ENCODE peak calls at places on chromosomes 16 and 17, in seven cellular contexts. One of them, this sample, is unnamed.

GRCh38 chr17:63434951-63435571 is 11.0 kb downstream of the CYB561 start:
- DNase-seq in AG09309: no peak
- DNase-seq in left colon: peak
- DNase-seq in psoas muscle: peak
- DNase-seq in CD8-positive, alpha-beta memory T cell: peak
- DNase-seq in sigmoid colon: peak
- DNase-seq in pulmonary artery endothelial cell: no peak
- DNase-seq in this sample: no peak

GRCh38 chr17:61354895-61355294 is 44.7 kb upstream of the TBX2 start:
- DNase-seq in AG09309: no peak
- DNase-seq in left colon: no peak
- DNase-seq in psoas muscle: no peak
- DNase-seq in CD8-positive, alpha-beta memory T cell: no peak
- DNase-seq in sigmoid colon: no peak
- DNase-seq in pulmonary artery endothelial cell: no peak
- DNase-seq in this sample: no peak

GRCh38 chr16:51290410-51290809 is 139.3 kb upstream of the SALL1 start:
- DNase-seq in AG09309: no peak
- DNase-seq in left colon: no peak
- DNase-seq in psoas muscle: no peak
- DNase-seq in CD8-positive, alpha-beta memory T cell: no peak
- DNase-seq in sigmoid colon: no peak
- DNase-seq in pulmonary artery endothelial cell: no peak
- DNase-seq in this sample: no peak

GRCh38 chr17:1197379-1197778 is 17.6 kb upstream of the ABR start:
- DNase-seq in AG09309: peak
- DNase-seq in left colon: no peak
- DNase-seq in psoas muscle: peak
- DNase-seq in CD8-positive, alpha-beta memory T cell: no peak
- DNase-seq in sigmoid colon: peak
- DNase-seq in pulmonary artery endothelial cell: no peak
- DNase-seq in this sample: no peak

GRCh38 chr16:84746231-84746630 is 46.4 kb downstream of the USP10 start:
- DNase-seq in AG09309: no peak
- DNase-seq in left colon: no peak
- DNase-seq in psoas muscle: no peak
- DNase-seq in CD8-positive, alpha-beta memory T cell: no peak
- DNase-seq in sigmoid colon: no peak
- DNase-seq in pulmonary artery endothelial cell: no peak
- DNase-seq in this sample: no peak

GRCh38 chr17:61411944-61412859 is 12.6 kb downstream of the TBX2 start:
- DNase-seq in AG09309: no peak
- DNase-seq in left colon: peak
- DNase-seq in psoas muscle: peak
- DNase-seq in CD8-positive, alpha-beta memory T cell: peak
- DNase-seq in sigmoid colon: peak
- DNase-seq in pulmonary artery endothelial cell: no peak
- DNase-seq in this sample: peak

GRCh38 chr17:14771543-14771942 is 470.7 kb downstream of the HS3ST3B1 start:
- DNase-seq in AG09309: no peak
- DNase-seq in left colon: no peak
- DNase-seq in psoas muscle: no peak
- DNase-seq in CD8-positive, alpha-beta memory T cell: no peak
- DNase-seq in sigmoid colon: no peak
- DNase-seq in pulmonary artery endothelial cell: no peak
- DNase-seq in this sample: no peak

GRCh38 chr16:67256701-67257230 is 8.0 kb downstream of the SLC9A5 start:
- DNase-seq in AG09309: no peak
- DNase-seq in left colon: no peak
- DNase-seq in psoas muscle: no peak
- DNase-seq in CD8-positive, alpha-beta memory T cell: no peak
- DNase-seq in sigmoid colon: peak
- DNase-seq in pulmonary artery endothelial cell: no peak
- DNase-seq in this sample: no peak

GRCh38 chr17:67376509-67376891 is 581 bp upstream of the PITPNC1 start:
- DNase-seq in AG09309: no peak
- DNase-seq in left colon: peak
- DNase-seq in psoas muscle: no peak
- DNase-seq in CD8-positive, alpha-beta memory T cell: no peak
- DNase-seq in sigmoid colon: peak
- DNase-seq in pulmonary artery endothelial cell: no peak
- DNase-seq in this sample: no peak

GRCh38 chr16:84308120-84308519 is 13.4 kb downstream of the WFDC1 start:
- DNase-seq in AG09309: no peak
- DNase-seq in left colon: peak
- DNase-seq in psoas muscle: peak
- DNase-seq in CD8-positive, alpha-beta memory T cell: no peak
- DNase-seq in sigmoid colon: peak
- DNase-seq in pulmonary artery endothelial cell: no peak
- DNase-seq in this sample: peak

GRCh38 chr16:62692685-62693084 is 656.4 kb upstream of the CDH8 start:
- DNase-seq in AG09309: no peak
- DNase-seq in left colon: no peak
- DNase-seq in psoas muscle: no peak
- DNase-seq in CD8-positive, alpha-beta memory T cell: no peak
- DNase-seq in sigmoid colon: no peak
- DNase-seq in pulmonary artery endothelial cell: no peak
- DNase-seq in this sample: peak

GRCh38 chr17:50638851-50639767 is 4.4 kb downstream of the ABCC3 start:
- DNase-seq in AG09309: peak
- DNase-seq in left colon: peak
- DNase-seq in psoas muscle: peak
- DNase-seq in CD8-positive, alpha-beta memory T cell: no peak
- DNase-seq in sigmoid colon: peak
- DNase-seq in pulmonary artery endothelial cell: peak
- DNase-seq in this sample: no peak

GRCh38 chr16:78140818-78141466 is 41.5 kb downstream of the WWOX start:
- DNase-seq in AG09309: no peak
- DNase-seq in left colon: no peak
- DNase-seq in psoas muscle: no peak
- DNase-seq in CD8-positive, alpha-beta memory T cell: no peak
- DNase-seq in sigmoid colon: no peak
- DNase-seq in pulmonary artery endothelial cell: no peak
- DNase-seq in this sample: no peak

GRCh38 chr17:79832211-79833109 is 6.8 kb downstream of the CBX4 start:
- DNase-seq in AG09309: no peak
- DNase-seq in left colon: peak
- DNase-seq in psoas muscle: no peak
- DNase-seq in CD8-positive, alpha-beta memory T cell: peak
- DNase-seq in sigmoid colon: peak
- DNase-seq in pulmonary artery endothelial cell: no peak
- DNase-seq in this sample: no peak

GRCh38 chr17:28033972-28034714 is 8.3 kb upstream of the NLK start:
- DNase-seq in AG09309: peak
- DNase-seq in left colon: no peak
- DNase-seq in psoas muscle: no peak
- DNase-seq in CD8-positive, alpha-beta memory T cell: no peak
- DNase-seq in sigmoid colon: no peak
- DNase-seq in pulmonary artery endothelial cell: peak
- DNase-seq in this sample: no peak

GRCh38 chr16:11542069-11542775 is 44.5 kb downstream of the LITAF start:
- DNase-seq in AG09309: no peak
- DNase-seq in left colon: no peak
- DNase-seq in psoas muscle: no peak
- DNase-seq in CD8-positive, alpha-beta memory T cell: no peak
- DNase-seq in sigmoid colon: no peak
- DNase-seq in pulmonary artery endothelial cell: no peak
- DNase-seq in this sample: no peak

GRCh38 chr17:45851464-45851863 is 6.8 kb downstream of the SPPL2C start:
- DNase-seq in AG09309: no peak
- DNase-seq in left colon: no peak
- DNase-seq in psoas muscle: no peak
- DNase-seq in CD8-positive, alpha-beta memory T cell: no peak
- DNase-seq in sigmoid colon: no peak
- DNase-seq in pulmonary artery endothelial cell: no peak
- DNase-seq in this sample: no peak

GRCh38 chr16:75555213-75555706 is 792 bp downstream of the TMEM231 start:
- DNase-seq in AG09309: peak
- DNase-seq in left colon: peak
- DNase-seq in psoas muscle: peak
- DNase-seq in CD8-positive, alpha-beta memory T cell: no peak
- DNase-seq in sigmoid colon: peak
- DNase-seq in pulmonary artery endothelial cell: peak
- DNase-seq in this sample: peak

GRCh38 chr16:11049396-11050059 is 105.2 kb downstream of the CLEC16A start:
- DNase-seq in AG09309: no peak
- DNase-seq in left colon: no peak
- DNase-seq in psoas muscle: no peak
- DNase-seq in CD8-positive, alpha-beta memory T cell: no peak
- DNase-seq in sigmoid colon: peak
- DNase-seq in pulmonary artery endothelial cell: no peak
- DNase-seq in this sample: no peak

GRCh38 chr16:1056196-1056595 is 16.4 kb upstream of the SSTR5 start:
- DNase-seq in AG09309: no peak
- DNase-seq in left colon: no peak
- DNase-seq in psoas muscle: no peak
- DNase-seq in CD8-positive, alpha-beta memory T cell: no peak
- DNase-seq in sigmoid colon: no peak
- DNase-seq in pulmonary artery endothelial cell: no peak
- DNase-seq in this sample: no peak